ENCODE peak calls at places on chromosomes 3 and 15, in four cellular contexts. T is B cell, U is choroid plexus epithelial cell, S is uterus. K is an unnamed sample.

GRCh38 chr3:8238434-8238833 is 263.2 kb upstream of the LMCD1 start:
- DNase-seq in T (no peak), U (no peak), S (no peak), K (no peak)

GRCh38 chr15:56805466-56806146 is 72.3 kb upstream of the ZNF280D start:
- DNase-seq in T (no peak), U (peak), S (peak), K (no peak)

GRCh38 chr3:21705769-21706168 is 45.2 kb downstream of the ZNF385D start:
- DNase-seq in T (no peak), U (peak), S (no peak), K (no peak)

GRCh38 chr15:57534279-57534678 is 57.4 kb upstream of the MYZAP start:
- DNase-seq in T (no peak), U (no peak), S (no peak), K (no peak)

GRCh38 chr15:73386886-73387506 is 18.2 kb upstream of the HCN4 start:
- DNase-seq in T (no peak), U (no peak), S (no peak), K (no peak)

GRCh38 chr15:74725241-74725774 is at the start of gene CYP1A1:
- DNase-seq in T (peak), U (peak), S (no peak), K (no peak)

GRCh38 chr3:119827209-119827608 is 45.3 kb downstream of the NR1I2 start:
- DNase-seq in T (no peak), U (no peak), S (no peak), K (no peak)

GRCh38 chr3:78838362-78838761 is 929.4 kb downstream of the ROBO1 start:
- DNase-seq in T (no peak), U (no peak), S (no peak), K (no peak)

GRCh38 chr3:100993309-100993708 is at the start of gene ABI3BP:
- DNase-seq in T (no peak), U (peak), S (peak), K (no peak)

GRCh38 chr3:33096103-33096868 is 660 bp downstream of the GLB1 start:
- DNase-seq in T (peak), U (peak), S (no peak), K (peak)

GRCh38 chr3:101253429-101253828 is 66.9 kb downstream of the IMPG2 start:
- DNase-seq in T (no peak), U (no peak), S (no peak), K (no peak)

GRCh38 chr3:144394052-144394451 is 422.4 kb downstream of the DIPK2A start:
- DNase-seq in T (no peak), U (no peak), S (no peak), K (no peak)

DNA sequence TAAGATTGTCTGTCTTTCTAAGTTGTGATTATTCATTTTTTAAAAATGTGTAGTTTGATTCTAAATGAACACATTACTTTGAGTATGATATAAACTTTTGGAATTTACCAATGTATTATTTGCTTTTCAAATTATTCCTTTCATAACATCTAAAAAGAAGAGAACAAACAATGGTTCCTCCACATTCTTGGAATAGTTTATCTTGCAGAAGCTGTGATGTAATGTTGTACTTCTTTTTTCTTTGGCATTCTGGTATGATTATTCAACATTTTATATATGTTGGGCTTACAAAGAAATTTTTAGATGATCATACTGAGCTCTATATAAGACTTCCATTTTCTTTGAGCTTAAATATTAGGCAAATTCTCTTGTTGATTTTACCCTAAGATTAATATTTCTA is 419.2 kb downstream of the DIPK2A start:
- DNase-seq in T (no peak), U (no peak), S (no peak), K (no peak)
- TF ChIP-seq CTCF in T (no peak), U (no peak), S (no peak), K (no peak)

DNA sequence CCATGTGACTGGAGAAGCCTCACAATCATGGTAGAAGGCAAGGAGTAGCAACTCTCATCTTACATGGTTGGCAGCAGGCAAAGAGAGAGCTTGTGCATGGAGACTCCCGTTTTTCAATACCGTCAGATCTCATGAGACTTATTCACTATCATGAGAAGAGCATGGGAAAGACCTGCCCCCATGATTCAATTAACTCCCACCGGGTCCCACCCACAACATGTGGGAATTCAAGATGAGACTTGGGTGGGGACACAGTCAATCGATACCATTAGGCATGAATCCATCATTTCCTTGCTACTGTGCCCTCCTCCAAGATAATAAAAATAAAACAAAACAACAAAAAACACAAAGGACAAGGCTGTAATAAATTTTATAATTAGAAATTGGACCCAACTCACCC is 384.7 kb upstream of the MEIS2 start:
- DNase-seq in T (no peak), U (no peak), S (no peak), K (no peak)
- TF ChIP-seq CTCF in T (no peak), U (no peak), S (no peak), K (no peak)

GRCh38 chr3:74631341-74631740 is 16.9 kb upstream of the CNTN3 start:
- DNase-seq in T (no peak), U (peak), S (no peak), K (no peak)

GRCh38 chr3:74633021-74633420 is 18.6 kb upstream of the CNTN3 start:
- DNase-seq in T (no peak), U (peak), S (no peak), K (no peak)

GRCh38 chr3:74631771-74632170 is 17.3 kb upstream of the CNTN3 start:
- DNase-seq in T (no peak), U (no peak), S (no peak), K (no peak)

GRCh38 chr3:74630602-74631001 is 16.1 kb upstream of the CNTN3 start:
- DNase-seq in T (no peak), U (peak), S (no peak), K (no peak)
- TF ChIP-seq CTCF in T (no peak), U (peak), S (no peak), K (no peak)

GRCh38 chr15:40939909-40940801 is 11.0 kb downstream of the DLL4 start:
- DNase-seq in T (peak), U (no peak), S (no peak), K (no peak)

GRCh38 chr15:40938530-40938870 is 9.4 kb downstream of the DLL4 start:
- DNase-seq in T (no peak), U (no peak), S (no peak), K (no peak)

GRCh38 chr15:40936234-40936708 is 7.1 kb downstream of the DLL4 start:
- DNase-seq in T (no peak), U (no peak), S (no peak), K (no peak)

GRCh38 chr15:40936709-40937666 is 7.8 kb downstream of the DLL4 start:
- DNase-seq in T (no peak), U (peak), S (no peak), K (no peak)

GRCh38 chr15:40937762-40938529 is 8.8 kb downstream of the DLL4 start:
- DNase-seq in T (no peak), U (no peak), S (no peak), K (no peak)
- TF ChIP-seq CTCF in T (peak), U (peak), S (no peak), K (no peak)

DNA sequence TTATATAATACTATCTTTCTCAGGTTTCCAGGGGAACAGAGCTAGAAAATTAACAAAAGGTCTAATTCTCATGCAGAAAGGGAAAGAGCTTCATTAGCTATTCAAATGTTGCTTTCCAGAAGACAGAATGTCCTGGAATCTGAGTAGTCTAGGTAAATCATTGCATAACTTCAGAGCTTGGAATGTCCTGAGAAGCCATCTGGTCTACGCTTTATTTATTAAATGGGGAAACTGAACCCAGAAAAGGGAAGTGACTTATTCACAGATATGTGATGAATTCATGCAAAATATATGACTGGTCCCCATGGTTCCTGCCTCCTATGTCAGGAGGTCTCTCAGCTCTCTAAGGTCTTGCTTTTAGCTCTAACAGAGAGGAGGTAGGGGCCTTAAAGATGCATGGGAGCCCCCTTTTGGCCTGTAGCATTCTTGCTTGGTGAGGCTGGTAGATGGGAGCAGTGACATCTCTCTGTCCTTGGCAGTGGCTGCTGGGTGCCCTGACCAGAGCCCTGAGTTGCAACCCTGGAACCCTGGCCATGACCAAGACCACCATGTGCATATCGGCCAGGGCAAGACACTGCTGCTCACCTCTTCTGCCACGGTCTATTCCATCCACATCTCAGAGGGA is 99.2 kb downstream of the CEMIP start:
- DNase-seq in T (peak), U (peak), S (no peak), K (no peak)
- TF ChIP-seq CTCF in T (no peak), U (no peak), S (no peak), K (no peak)

DNA sequence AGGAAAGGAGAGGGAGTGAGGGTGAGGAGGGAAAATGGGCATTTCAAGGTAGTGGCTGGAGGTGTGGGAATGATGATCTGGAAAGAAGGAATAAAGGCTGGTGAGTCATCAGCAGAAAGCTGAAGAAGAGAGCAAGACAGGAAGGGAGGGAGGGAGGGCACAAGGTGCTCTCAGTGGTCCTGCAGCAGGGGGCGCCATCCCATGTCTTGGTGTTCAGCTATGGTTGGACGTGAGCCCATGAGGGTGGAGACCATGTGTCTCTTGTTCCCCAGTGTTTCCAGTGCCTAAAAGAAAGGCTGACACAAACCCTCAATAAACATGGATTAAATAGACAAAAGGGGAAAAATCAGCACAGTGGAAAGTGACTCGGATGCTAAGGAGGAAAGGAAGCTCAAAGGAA is 228.5 kb downstream of the NTRK3 start:
- DNase-seq in T (no peak), U (no peak), S (no peak), K (no peak)
- TF ChIP-seq CTCF in T (no peak), U (no peak), S (no peak), K (no peak)